ENCODE peak calls at places on chromosomes 3 and 15, in five cellular contexts. One of them, this sample, is unnamed. For H3K27me3 and H3K4me1, the result is how much of the 10 kb centered on the place peaks cover.

GRCh38 chr3:13189639-13190375 is 116.6 kb upstream of the IQSEC1 start:
- DNase-seq in suprapubic skin: no peak
- DNase-seq in uterus: no peak
- DNase-seq in thyroid gland: no peak
- DNase-seq in esophagus squamous epithelium: no peak
- DNase-seq in this sample: no peak

GRCh38 chr15:70348581-70349344 is 251.0 kb upstream of the TLE3 start:
- DNase-seq in suprapubic skin: peak
- DNase-seq in uterus: peak
- DNase-seq in thyroid gland: no peak
- DNase-seq in esophagus squamous epithelium: no peak
- DNase-seq in this sample: peak

GRCh38 chr3:8416965-8417364 is 84.7 kb upstream of the LMCD1 start:
- DNase-seq in suprapubic skin: no peak
- DNase-seq in uterus: no peak
- DNase-seq in thyroid gland: peak
- DNase-seq in esophagus squamous epithelium: no peak
- DNase-seq in this sample: no peak

GRCh38 chr3:13217253-13217652 is 144.0 kb upstream of the IQSEC1 start:
- DNase-seq in suprapubic skin: no peak
- DNase-seq in uterus: no peak
- DNase-seq in thyroid gland: no peak
- DNase-seq in esophagus squamous epithelium: no peak
- DNase-seq in this sample: no peak

GRCh38 chr3:126549861-126550487 is 8.8 kb downstream of the C3orf22 start:
- DNase-seq in suprapubic skin: peak
- DNase-seq in uterus: peak
- DNase-seq in thyroid gland: no peak
- DNase-seq in esophagus squamous epithelium: no peak
- DNase-seq in this sample: no peak

GRCh38 chr3:23648326-23648964 is 157.3 kb upstream of the UBE2E1 start:
- DNase-seq in suprapubic skin: no peak
- DNase-seq in uterus: no peak
- DNase-seq in thyroid gland: no peak
- DNase-seq in esophagus squamous epithelium: no peak
- DNase-seq in this sample: peak

GRCh38 chr15:74960286-74960685 is 3.7 kb upstream of the RPP25 start:
- DNase-seq in suprapubic skin: no peak
- DNase-seq in uterus: no peak
- DNase-seq in thyroid gland: no peak
- DNase-seq in esophagus squamous epithelium: no peak
- DNase-seq in this sample: no peak

GRCh38 chr3:66047321-66048050 is 8.8 kb upstream of the MAGI1 start:
- DNase-seq in suprapubic skin: no peak
- DNase-seq in uterus: peak
- DNase-seq in thyroid gland: peak
- DNase-seq in esophagus squamous epithelium: no peak
- DNase-seq in this sample: peak

GRCh38 chr3:17412950-17413530 is 329.4 kb downstream of the TBC1D5 start:
- DNase-seq in suprapubic skin: no peak
- DNase-seq in uterus: no peak
- DNase-seq in thyroid gland: no peak
- DNase-seq in esophagus squamous epithelium: no peak
- DNase-seq in this sample: no peak

GRCh38 chr3:37922721-37923575 is 61.3 kb downstream of the CTDSPL start:
- DNase-seq in suprapubic skin: no peak
- DNase-seq in uterus: no peak
- DNase-seq in thyroid gland: no peak
- DNase-seq in esophagus squamous epithelium: no peak
- DNase-seq in this sample: no peak

GRCh38 chr3:52453496-52454234 is at the start of gene TNNC1:
- DNase-seq in suprapubic skin: no peak
- DNase-seq in uterus: no peak
- DNase-seq in thyroid gland: peak
- DNase-seq in esophagus squamous epithelium: no peak
- DNase-seq in this sample: no peak

GRCh38 chr15:67613708-67614107 is 71.2 kb downstream of the MAP2K5 start:
- DNase-seq in suprapubic skin: no peak
- DNase-seq in uterus: no peak
- DNase-seq in thyroid gland: no peak
- DNase-seq in esophagus squamous epithelium: no peak
- DNase-seq in this sample: no peak

GRCh38 chr15:80106051-80106450 is 46.6 kb downstream of the ZFAND6 start:
- DNase-seq in suprapubic skin: no peak
- DNase-seq in uterus: no peak
- DNase-seq in thyroid gland: no peak
- DNase-seq in esophagus squamous epithelium: no peak
- DNase-seq in this sample: no peak

GRCh38 chr15:70328137-70329115 is 230.7 kb upstream of the TLE3 start:
- DNase-seq in suprapubic skin: no peak
- DNase-seq in uterus: peak
- DNase-seq in thyroid gland: peak
- DNase-seq in esophagus squamous epithelium: no peak
- DNase-seq in this sample: peak

DNA sequence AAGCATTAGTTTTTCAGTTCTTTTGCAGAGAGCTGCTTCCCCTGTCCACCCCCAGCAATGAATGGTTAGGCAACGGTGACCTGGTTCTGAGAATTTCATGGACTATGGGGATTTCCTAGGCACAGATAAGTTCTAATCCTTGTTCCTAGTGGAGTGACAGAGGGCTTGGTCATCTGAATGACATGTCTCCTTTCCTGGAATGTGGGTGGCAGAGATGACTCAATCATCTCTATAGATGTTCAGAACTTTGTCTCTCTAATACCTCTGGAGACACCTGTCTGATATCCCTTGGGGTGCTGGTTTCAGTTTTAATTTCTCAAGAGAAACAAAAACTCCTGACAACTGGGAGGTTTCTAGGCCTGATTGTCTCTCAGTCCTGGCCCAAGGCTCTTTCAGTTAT is 10.4 kb downstream of the PLA2G4E start:
- DNase-seq in suprapubic skin: no peak
- DNase-seq in uterus: no peak
- DNase-seq in thyroid gland: no peak
- DNase-seq in esophagus squamous epithelium: no peak
- DNase-seq in this sample: no peak
- H3K27me3 ChIP-seq in suprapubic skin: under half
- H3K27me3 ChIP-seq in uterus: under half
- H3K27me3 ChIP-seq in thyroid gland: under half
- H3K27me3 ChIP-seq in esophagus squamous epithelium: under half
- H3K27me3 ChIP-seq in this sample: under half

DNA sequence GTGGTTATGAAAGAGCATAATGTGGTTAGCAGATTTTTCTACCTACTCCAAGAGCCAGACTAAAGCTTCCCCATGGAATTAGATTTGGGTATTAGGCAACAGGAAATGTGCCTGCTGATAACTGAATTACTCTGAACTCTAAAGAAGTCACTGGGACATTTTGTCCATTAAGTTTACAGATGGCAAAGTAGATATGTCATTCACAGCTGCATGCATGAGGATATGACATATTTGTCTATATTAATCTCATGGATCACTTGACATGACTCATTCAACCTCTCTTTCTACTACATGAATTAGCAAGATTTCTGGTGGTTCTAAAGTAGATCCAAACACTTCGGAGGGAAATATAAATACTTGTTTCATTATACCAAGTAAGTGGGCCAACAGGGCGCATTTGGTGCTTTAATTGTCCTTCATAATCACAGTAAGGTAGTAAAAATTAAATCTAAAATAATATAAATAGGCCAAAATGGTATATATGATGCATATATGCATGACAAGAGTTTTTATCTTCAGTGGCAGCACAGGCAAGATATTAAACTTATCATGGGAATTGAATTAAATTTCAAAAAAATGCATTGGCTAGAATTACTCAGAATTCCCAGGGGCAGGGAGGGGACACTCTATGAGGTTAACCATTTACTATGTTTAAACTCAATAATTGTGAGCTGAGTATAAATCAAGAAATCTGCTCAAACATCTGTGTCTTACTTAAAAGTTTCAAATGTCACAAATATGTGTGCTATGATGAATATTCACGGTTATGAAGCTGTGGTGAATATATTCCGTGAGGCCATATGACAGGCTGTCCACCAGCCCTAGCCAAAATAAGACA is 365.3 kb upstream of the KCNMB2 start:
- DNase-seq in suprapubic skin: no peak
- DNase-seq in uterus: no peak
- DNase-seq in thyroid gland: no peak
- DNase-seq in esophagus squamous epithelium: no peak
- DNase-seq in this sample: no peak
- H3K4me1 ChIP-seq in suprapubic skin: under half
- H3K4me1 ChIP-seq in uterus: under half
- H3K4me1 ChIP-seq in thyroid gland: under half
- H3K4me1 ChIP-seq in esophagus squamous epithelium: under half
- H3K4me1 ChIP-seq in this sample: under half

DNA sequence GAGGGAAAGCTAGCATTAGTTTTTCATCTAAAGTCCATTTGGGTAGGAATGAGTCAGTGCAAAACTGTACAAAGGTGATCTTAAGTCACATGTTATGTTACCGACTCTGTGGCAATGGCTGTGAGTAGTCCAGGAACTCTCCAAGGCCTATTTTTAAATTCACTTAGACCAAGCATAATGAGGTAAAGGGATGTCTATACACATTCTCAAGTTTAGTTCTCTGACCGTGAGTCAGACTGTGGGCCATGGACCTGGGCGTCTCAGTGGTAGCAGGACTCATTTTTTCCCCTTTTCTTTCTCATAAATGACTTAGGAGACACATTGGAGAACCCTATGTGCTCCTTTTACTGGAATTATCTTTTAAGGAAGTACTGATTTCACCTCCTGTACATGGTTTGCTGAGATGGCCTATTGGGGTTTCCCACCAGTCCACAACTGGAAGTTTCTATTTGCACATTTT is 488.7 kb upstream of the TPRG1 start:
- DNase-seq in suprapubic skin: no peak
- DNase-seq in uterus: no peak
- DNase-seq in thyroid gland: no peak
- DNase-seq in esophagus squamous epithelium: no peak
- DNase-seq in this sample: no peak
- TF ChIP-seq POLR2A in suprapubic skin: no peak
- TF ChIP-seq POLR2A in uterus: no peak
- TF ChIP-seq POLR2A in thyroid gland: no peak
- TF ChIP-seq POLR2A in esophagus squamous epithelium: no peak
- TF ChIP-seq POLR2A in this sample: no peak

GRCh38 chr3:114179575-114179974 is 723 bp upstream of the DRD3 start:
- DNase-seq in suprapubic skin: no peak
- DNase-seq in uterus: no peak
- DNase-seq in thyroid gland: no peak
- DNase-seq in esophagus squamous epithelium: no peak
- DNase-seq in this sample: no peak
- H3K27me3 ChIP-seq in suprapubic skin: under half
- H3K27me3 ChIP-seq in uterus: under half
- H3K27me3 ChIP-seq in thyroid gland: under half
- H3K27me3 ChIP-seq in esophagus squamous epithelium: under half
- H3K27me3 ChIP-seq in this sample: under half

DNA sequence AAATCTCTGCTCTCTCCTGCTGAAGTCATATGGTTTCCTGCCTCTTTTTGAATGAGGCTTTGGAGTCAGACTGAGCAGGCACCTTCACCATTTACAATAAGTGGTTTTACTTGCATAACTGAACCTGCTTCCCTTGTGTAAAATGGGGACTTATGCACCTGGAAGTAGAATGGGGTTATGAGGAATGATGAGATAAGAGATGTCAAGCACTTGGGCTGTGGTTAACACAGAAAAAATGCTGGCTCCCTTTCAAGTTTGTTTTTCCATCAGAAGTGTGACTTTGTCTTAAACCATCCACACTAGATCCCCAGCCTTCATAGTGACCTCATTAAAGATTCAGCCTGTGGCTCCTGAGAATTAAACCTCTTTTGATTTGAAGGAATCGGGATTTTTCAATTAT is 5.2 kb downstream of the EXOSC7 start:
- DNase-seq in suprapubic skin: no peak
- DNase-seq in uterus: no peak
- DNase-seq in thyroid gland: no peak
- DNase-seq in esophagus squamous epithelium: no peak
- DNase-seq in this sample: no peak
- H3K4me1 ChIP-seq in suprapubic skin: half or more
- H3K4me1 ChIP-seq in uterus: under half
- H3K4me1 ChIP-seq in thyroid gland: under half
- H3K4me1 ChIP-seq in esophagus squamous epithelium: half or more
- H3K4me1 ChIP-seq in this sample: under half

DNA sequence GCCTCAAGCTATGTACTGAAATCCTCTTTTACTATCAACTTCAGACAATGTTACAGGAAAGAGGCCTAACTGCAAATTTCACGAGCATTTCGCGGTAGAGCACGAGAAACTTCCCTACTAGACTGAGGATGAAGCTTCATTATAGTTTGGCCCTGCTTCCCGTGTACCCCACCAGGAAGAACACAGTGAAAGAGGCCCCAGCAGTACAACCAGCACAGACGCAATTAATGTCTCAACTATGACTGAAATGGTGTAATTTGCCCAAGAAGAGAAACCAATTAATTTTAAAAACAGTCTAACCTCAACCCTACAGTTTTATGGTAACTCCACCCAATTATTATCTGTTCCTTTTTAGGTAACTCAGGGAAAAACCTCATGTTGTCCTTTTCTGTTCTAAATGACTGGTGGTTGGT is 12.1 kb downstream of the CHSY1 start:
- DNase-seq in suprapubic skin: no peak
- DNase-seq in uterus: no peak
- DNase-seq in thyroid gland: no peak
- DNase-seq in esophagus squamous epithelium: no peak
- DNase-seq in this sample: no peak
- TF ChIP-seq POLR2A in suprapubic skin: no peak
- TF ChIP-seq POLR2A in uterus: no peak
- TF ChIP-seq POLR2A in thyroid gland: no peak
- TF ChIP-seq POLR2A in esophagus squamous epithelium: no peak
- TF ChIP-seq POLR2A in this sample: no peak